ENCODE peak calls at places on chromosome 7, in seven cellular contexts. A is colonic mucosa, O is endothelial cell of umbilical vein, F is IMR-90, M is neuronal stem cell, Q is trophoblast cell, T is neural progenitor cell. Y is an unnamed sample. For H3K4me1, the result is how much of the 10 kb centered on the place peaks cover.

GRCh38 chr7:98194186-98194585 is 17.1 kb upstream of the BHLHA15 start:
- DNase-seq in T (no peak), Q (no peak), M (no peak), A (no peak), O (no peak), F (no peak), Y (no peak)

GRCh38 chr7:96314402-96315108 is 7.3 kb downstream of the SLC25A13 start:
- DNase-seq in F (peak), Q (peak), O (no peak), A (no peak), M (no peak), T (peak), Y (no peak)

GRCh38 chr7:5690931-5691461 is 90.5 kb downstream of the RNF216 start:
- DNase-seq in A (no peak), T (no peak), Q (no peak), O (no peak), M (no peak), F (no peak), Y (peak)

GRCh38 chr7:28280516-28280915 is 99.9 kb upstream of the JAZF1 start:
- DNase-seq in M (peak), T (peak), Q (no peak), F (no peak), O (no peak), A (no peak), Y (no peak)

GRCh38 chr7:155456772-155457543 is 971 bp upstream of the EN2 start:
- DNase-seq in T (peak), A (peak), F (peak), Q (peak), M (no peak), O (peak), Y (peak)

GRCh38 chr7:107387077-107387476 is 82.8 kb upstream of the GPR22 start:
- DNase-seq in F (peak), T (peak), M (no peak), A (no peak), Q (no peak), O (peak), Y (peak)

GRCh38 chr7:46000513-46000912 is 79.4 kb upstream of the IGFBP3 start:
- DNase-seq in F (no peak), A (no peak), Q (no peak), O (no peak), M (no peak), T (no peak), Y (no peak)

GRCh38 chr7:93055543-93056107 is 62.2 kb downstream of the SAMD9 start:
- DNase-seq in M (no peak), A (no peak), Q (peak), T (peak), O (peak), F (peak), Y (peak)

GRCh38 chr7:22822486-22823141 is at the start of gene TOMM7:
- DNase-seq in F (peak), A (peak), Q (peak), M (peak), O (peak), T (peak), Y (peak)

GRCh38 chr7:22821702-22822485 is 755 bp downstream of the TOMM7 start:
- DNase-seq in O (peak), Q (peak), F (no peak), T (peak), A (peak), M (no peak), Y (no peak)

GRCh38 chr7:22823142-22823497 is 471 bp upstream of the TOMM7 start:
- DNase-seq in F (no peak), O (no peak), Q (no peak), T (no peak), A (no peak), M (no peak), Y (no peak)

GRCh38 chr7:22814261-22815208 is 8.1 kb downstream of the TOMM7 start:
- DNase-seq in O (no peak), F (peak), T (no peak), Q (no peak), A (no peak), M (no peak), Y (peak)

DNA sequence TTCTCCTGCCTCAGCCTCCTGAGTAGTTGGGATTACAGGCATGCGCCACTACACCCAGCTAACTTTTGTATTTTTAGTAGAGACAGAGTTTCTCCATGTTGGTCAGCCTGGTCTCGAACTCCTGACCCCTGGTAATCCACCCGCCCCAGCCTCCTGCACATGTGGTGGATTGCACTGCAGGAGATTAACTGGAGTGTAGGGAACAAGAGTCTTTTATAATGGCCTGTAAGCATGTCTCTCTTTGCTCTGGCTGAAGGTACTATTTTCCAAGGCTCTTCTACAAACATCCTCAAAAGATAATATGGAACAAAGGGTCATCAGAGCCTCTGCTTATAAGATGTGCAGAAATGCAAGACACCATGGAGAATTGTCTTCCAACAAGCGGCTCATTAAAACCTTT is 3.2 kb downstream of the TOMM7 start:
- DNase-seq in O (no peak), M (no peak), T (no peak), A (no peak), Q (no peak), F (no peak), Y (no peak)
- H3K4me3 ChIP-seq in O (no peak), M (no peak), T (no peak), A (no peak), Q (no peak), F (no peak), Y (no peak)

GRCh38 chr7:26191233-26191973 is 9.1 kb downstream of the HNRNPA2B1 start:
- DNase-seq in T (no peak), O (no peak), Q (no peak), M (no peak), A (no peak), F (no peak), Y (no peak)
- H3K4me1 ChIP-seq in T (under half), O (under half), Q (under half), M (under half), A (under half), F (under half), Y (under half)

GRCh38 chr7:10798044-10798443 is 175.6 kb upstream of the PHF14 start:
- DNase-seq in Q (no peak), O (no peak), M (no peak), T (no peak), F (no peak), A (no peak), Y (peak)
- H3K9ac ChIP-seq in Q (no peak), O (no peak), M (no peak), T (no peak), F (no peak), A (no peak), Y (no peak)

GRCh38 chr7:39073432-39073831 is 95.7 kb downstream of the POU6F2 start:
- DNase-seq in Q (peak), T (peak), M (peak), A (no peak), F (no peak), O (peak), Y (no peak)
- H3K4me3 ChIP-seq in Q (no peak), T (peak), M (no peak), A (no peak), F (no peak), O (no peak), Y (no peak)

GRCh38 chr7:91942312-91942711 is 1.6 kb downstream of the AKAP9 start:
- DNase-seq in F (no peak), A (no peak), T (no peak), Q (no peak), M (no peak), O (no peak), Y (no peak)
- H3K4me1 ChIP-seq in F (under half), A (under half), T (under half), Q (under half), M (under half), O (under half), Y (under half)

DNA sequence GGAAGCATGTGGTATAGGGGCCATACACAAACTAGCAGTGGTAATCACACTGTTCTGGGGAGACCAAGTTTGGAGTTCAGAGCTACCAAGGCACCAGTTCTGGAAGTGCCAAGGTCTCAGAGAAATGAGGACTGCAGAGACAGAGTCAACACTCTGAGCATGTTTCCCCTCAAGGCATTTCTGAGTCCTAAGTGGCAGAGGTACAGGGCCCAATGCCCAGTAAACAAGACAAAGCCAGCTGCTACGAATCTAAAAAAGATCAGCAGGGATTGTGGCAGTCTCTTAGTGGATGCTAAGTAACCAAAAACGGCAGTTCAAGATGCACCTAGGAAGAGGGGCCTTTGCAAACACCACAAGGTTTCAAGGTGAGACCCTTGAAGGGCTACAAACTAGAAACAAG is 271.9 kb downstream of the TNS3 start:
- DNase-seq in A (no peak), T (no peak), O (no peak), Q (no peak), F (no peak), M (no peak), Y (no peak)
- H3K9ac ChIP-seq in A (no peak), T (no peak), O (no peak), Q (no peak), F (no peak), M (no peak), Y (no peak)

DNA sequence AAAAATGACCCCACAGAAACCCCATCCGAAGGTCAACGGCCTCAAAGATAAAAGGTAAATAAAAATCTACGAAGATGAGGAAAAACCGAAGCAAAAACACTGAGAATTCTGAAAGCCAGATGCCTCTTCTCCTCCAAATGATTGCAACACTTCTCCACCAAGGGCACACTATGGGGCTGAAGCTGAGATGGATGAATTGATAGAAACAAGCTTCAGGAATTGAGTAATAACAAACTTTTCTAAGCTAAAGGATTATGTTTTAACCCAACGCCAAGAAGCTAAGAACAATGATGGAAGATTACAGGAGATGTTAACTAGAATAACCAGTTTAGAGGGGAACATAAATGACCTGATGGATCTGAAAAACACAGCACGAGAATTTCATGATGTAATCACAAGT is 127.8 kb downstream of the MACC1 start:
- DNase-seq in M (no peak), Q (no peak), F (no peak), T (no peak), O (no peak), A (no peak), Y (peak)
- H3K4me3 ChIP-seq in M (no peak), Q (no peak), F (no peak), T (no peak), O (no peak), A (no peak), Y (no peak)

GRCh38 chr7:102404005-102404861 is 8.1 kb downstream of the PRKRIP1 start:
- DNase-seq in T (peak), F (peak), Q (peak), A (peak), M (peak), O (peak), Y (peak)
- H3K4me1 ChIP-seq in T (under half), F (under half), Q (under half), A (under half), M (under half), O (under half), Y (under half)

DNA sequence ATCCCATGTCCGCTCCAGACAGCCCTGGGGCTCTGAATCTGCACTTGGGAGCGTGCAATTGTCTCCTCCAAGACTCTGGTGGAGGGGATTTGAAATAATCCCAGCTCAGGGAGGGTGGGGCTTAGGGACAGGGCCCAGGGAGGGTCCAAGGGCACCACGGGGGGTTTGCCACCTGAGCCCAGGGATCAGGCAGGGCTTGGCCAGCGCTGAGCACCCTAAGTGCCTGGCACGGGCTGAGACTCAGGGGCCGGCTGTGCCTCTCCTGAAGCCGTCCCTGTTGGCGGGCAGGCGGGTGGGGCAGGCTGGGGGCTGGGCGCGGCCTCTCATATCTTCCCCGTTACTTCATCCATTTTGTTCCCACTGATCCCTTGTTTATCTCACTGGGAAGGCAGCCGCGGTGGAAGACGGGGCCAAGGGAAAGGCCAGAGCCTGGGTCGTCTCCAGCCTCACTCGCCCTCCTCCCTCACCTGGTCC is 41.8 kb upstream of the ELN start:
- DNase-seq in O (no peak), Q (no peak), T (peak), M (no peak), A (peak), F (no peak), Y (no peak)
- H3K9ac ChIP-seq in O (no peak), Q (no peak), T (no peak), M (no peak), A (no peak), F (no peak), Y (no peak)

GRCh38 chr7:2715341-2716231 is 27.6 kb downstream of the AMZ1 start:
- DNase-seq in A (no peak), O (no peak), T (no peak), F (peak), M (no peak), Q (no peak), Y (peak)

GRCh38 chr7:2717905-2718702 is 30.1 kb downstream of the AMZ1 start:
- DNase-seq in T (no peak), M (no peak), O (no peak), F (no peak), A (no peak), Q (no peak), Y (no peak)

GRCh38 chr7:2717293-2717904 is 29.4 kb downstream of the AMZ1 start:
- DNase-seq in A (peak), O (peak), F (peak), Q (no peak), M (no peak), T (no peak), Y (peak)

GRCh38 chr7:2716488-2716887 is 28.5 kb downstream of the AMZ1 start:
- DNase-seq in F (no peak), O (no peak), Q (no peak), M (no peak), T (no peak), A (no peak), Y (no peak)

GRCh38 chr7:2716906-2717292 is 28.9 kb downstream of the AMZ1 start:
- DNase-seq in O (no peak), Q (no peak), M (no peak), F (no peak), A (no peak), T (no peak), Y (no peak)
- H3K4me3 ChIP-seq in O (no peak), Q (no peak), M (no peak), F (no peak), A (no peak), T (no peak), Y (no peak)